ENCODE peak calls at places on chromosome 10, in four cellular contexts. O is neuronal stem cell, D is K562, X is mammary epithelial cell. M is an unnamed sample. For H3K36me3, the result is how much of the 10 kb centered on the place peaks cover.

GRCh38 chr10:133141144-133141962 is 18.7 kb upstream of the KNDC1 start:
- DNase-seq in O (no peak), D (no peak), X (no peak), M (no peak)

GRCh38 chr10:121240011-121240410 is 358.2 kb downstream of the FGFR2 start:
- DNase-seq in O (no peak), D (no peak), X (peak), M (peak)

GRCh38 chr10:87038786-87039185 is 18.7 kb downstream of the FAM25A start:
- DNase-seq in O (no peak), D (no peak), X (peak), M (no peak)

GRCh38 chr10:114022292-114022691 is 21.4 kb upstream of the ADRB1 start:
- DNase-seq in O (no peak), D (no peak), X (no peak), M (no peak)

GRCh38 chr10:86953747-86954680 is 3.4 kb downstream of the MMRN2 start:
- DNase-seq in O (no peak), D (peak), X (no peak), M (no peak)

GRCh38 chr10:124344266-124344590 is 74.5 kb downstream of the OAT start:
- DNase-seq in O (no peak), D (no peak), X (no peak), M (no peak)

GRCh38 chr10:8369666-8370065 is 315.2 kb downstream of the GATA3 start:
- DNase-seq in O (no peak), D (no peak), X (peak), M (no peak)

GRCh38 chr10:24901686-24902399 is 50.6 kb downstream of the PRTFDC1 start:
- DNase-seq in O (no peak), D (peak), X (peak), M (peak)

GRCh38 chr10:50361946-50362345 is 110.6 kb upstream of the ASAH2 start:
- DNase-seq in O (no peak), D (no peak), X (no peak), M (no peak)

GRCh38 chr10:101903827-101904520 is 60.4 kb upstream of the KCNIP2 start:
- DNase-seq in O (no peak), D (no peak), X (no peak), M (peak)

GRCh38 chr10:101031796-101032636 is 982 bp downstream of the SFXN3 start:
- DNase-seq in O (no peak), D (no peak), X (no peak), M (peak)

GRCh38 chr10:95480102-95480900 is 80.9 kb downstream of the SORBS1 start:
- DNase-seq in O (no peak), D (peak), X (no peak), M (peak)

GRCh38 chr10:118557946-118558345 is 37.5 kb downstream of the PRLHR start:
- DNase-seq in O (no peak), D (no peak), X (no peak), M (no peak)

GRCh38 chr10:61987951-61988379 is 86.5 kb downstream of the ARID5B start:
- DNase-seq in O (no peak), D (no peak), X (no peak), M (no peak)

GRCh38 chr10:118471863-118472262 is 123.6 kb downstream of the PRLHR start:
- DNase-seq in O (no peak), D (no peak), X (peak), M (no peak)

GRCh38 chr10:128087146-128087883 is 38.9 kb downstream of the MKI67 start:
- DNase-seq in O (no peak), D (no peak), X (no peak), M (no peak)

GRCh38 chr10:25130911-25131310 is 43.9 kb upstream of the GPR158 start:
- DNase-seq in O (no peak), D (no peak), X (peak), M (no peak)

GRCh38 chr10:105262666-105263065 is 621.6 kb downstream of the SORCS3 start:
- DNase-seq in O (no peak), D (no peak), X (no peak), M (no peak)

GRCh38 chr10:126375926-126376554 is 12.2 kb downstream of the ADAM12 start:
- DNase-seq in O (no peak), D (no peak), X (no peak), M (no peak)

GRCh38 chr10:52466464-52466863 is 152.4 kb downstream of the DKK1 start:
- DNase-seq in O (no peak), D (no peak), X (no peak), M (no peak)

GRCh38 chr10:88361995-88362540 is 221.1 kb downstream of the RNLS start:
- DNase-seq in O (no peak), D (no peak), X (no peak), M (no peak)

GRCh38 chr10:74949024-74949423 is 122.6 kb downstream of the KAT6B start:
- DNase-seq in O (no peak), D (no peak), X (no peak), M (no peak)

GRCh38 chr10:89367529-89367928 is 10.3 kb upstream of the IFIT1B start:
- DNase-seq in O (no peak), D (no peak), X (no peak), M (no peak)

GRCh38 chr10:82150123-82150900 is 275.3 kb downstream of the NRG3 start:
- DNase-seq in O (peak), D (no peak), X (no peak), M (no peak)

GRCh38 chr10:114548662-114549061 is 109.4 kb downstream of the ABLIM1 start:
- DNase-seq in O (peak), D (peak), X (peak), M (peak)

GRCh38 chr10:97682042-97682441 is 5.0 kb downstream of the AVPI1 start:
- DNase-seq in O (no peak), D (no peak), X (no peak), M (peak)

GRCh38 chr10:51000164-51000563 is 74.1 kb upstream of the PRKG1 start:
- DNase-seq in O (no peak), D (no peak), X (no peak), M (no peak)

GRCh38 chr10:76117949-76118348 is 686.5 kb downstream of the LRMDA start:
- DNase-seq in O (no peak), D (no peak), X (peak), M (no peak)

GRCh38 chr10:76115471-76116155 is 684.2 kb downstream of the LRMDA start:
- DNase-seq in O (no peak), D (no peak), X (peak), M (no peak)

GRCh38 chr10:76122056-76122455 is 690.6 kb downstream of the LRMDA start:
- DNase-seq in O (no peak), D (no peak), X (no peak), M (no peak)

GRCh38 chr10:76116523-76116922 is 685.1 kb downstream of the LRMDA start:
- DNase-seq in O (no peak), D (no peak), X (no peak), M (no peak)

GRCh38 chr10:76119515-76119914 is 688.1 kb downstream of the LRMDA start:
- DNase-seq in O (no peak), D (no peak), X (peak), M (no peak)
- H3K36me3 ChIP-seq in O (under half), D (under half), X (under half), M (under half)

DNA sequence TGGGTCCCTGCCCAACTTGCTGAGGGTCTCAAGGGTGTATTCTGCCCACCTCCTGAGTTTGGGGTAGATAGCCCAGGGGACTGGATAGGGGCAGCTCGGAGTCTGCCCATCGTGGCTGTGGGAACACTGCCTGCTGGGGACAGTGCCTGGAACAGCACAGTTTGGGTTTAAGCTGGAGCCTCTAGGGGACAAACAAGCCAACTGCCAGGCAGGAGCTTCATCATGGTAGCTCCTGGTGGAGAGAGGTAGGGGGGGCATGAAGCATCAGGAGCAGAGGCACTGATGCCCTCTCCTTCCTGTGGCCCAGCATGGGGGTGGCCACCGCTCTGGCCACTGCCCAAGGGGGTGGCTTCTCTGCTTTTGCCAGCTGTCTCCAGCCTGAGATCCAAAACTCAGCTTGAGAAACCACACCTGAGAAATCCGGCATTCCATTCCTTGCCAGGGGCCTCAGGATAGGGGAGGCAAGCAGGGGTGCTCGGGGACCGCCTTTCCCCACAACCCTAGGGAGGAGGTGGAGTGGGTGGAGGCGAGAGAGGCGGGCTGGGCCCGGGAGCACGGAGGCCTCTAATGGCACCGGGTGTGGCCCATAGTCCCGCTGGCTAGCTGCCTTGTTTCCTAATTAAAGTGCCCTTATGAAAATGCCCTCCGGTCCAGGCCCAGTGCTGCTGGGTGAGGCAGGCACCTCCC is 47.6 kb downstream of the UNC5B start:
- DNase-seq in O (no peak), D (no peak), X (peak), M (peak)
- H3K9ac ChIP-seq in O (no peak), D (no peak), X (no peak), M (peak)

DNA sequence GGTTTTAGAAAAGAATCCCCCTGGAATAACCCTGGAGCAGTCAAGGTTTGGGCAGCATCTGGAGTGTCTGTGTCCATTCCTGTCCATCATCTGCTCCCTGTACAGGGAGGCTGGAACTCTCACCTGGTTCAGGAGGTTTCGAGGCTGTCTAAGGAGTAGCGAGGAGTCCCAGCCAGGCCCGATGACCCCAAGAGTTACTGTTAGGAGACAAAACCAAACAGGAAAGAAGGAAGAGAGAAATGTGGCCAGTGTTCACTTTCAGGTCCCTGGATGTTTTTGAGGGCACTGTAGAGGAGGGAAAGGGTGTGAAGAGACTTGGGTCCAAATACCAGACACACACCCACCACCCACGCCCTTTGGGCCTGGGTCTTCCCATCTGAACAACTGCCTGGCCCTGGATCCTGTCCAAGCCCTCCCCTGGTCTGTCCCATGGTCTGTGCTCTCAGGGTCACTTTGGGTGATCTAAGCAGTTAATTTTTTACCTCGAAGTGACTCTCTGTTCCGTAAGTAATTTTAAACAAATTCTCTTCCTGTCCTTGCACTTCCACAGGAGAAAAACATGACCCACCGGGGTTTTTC is 117.1 kb downstream of the ZMIZ1 start:
- DNase-seq in O (no peak), D (no peak), X (no peak), M (no peak)
- H3K27ac ChIP-seq in O (no peak), D (peak), X (no peak), M (peak)

DNA sequence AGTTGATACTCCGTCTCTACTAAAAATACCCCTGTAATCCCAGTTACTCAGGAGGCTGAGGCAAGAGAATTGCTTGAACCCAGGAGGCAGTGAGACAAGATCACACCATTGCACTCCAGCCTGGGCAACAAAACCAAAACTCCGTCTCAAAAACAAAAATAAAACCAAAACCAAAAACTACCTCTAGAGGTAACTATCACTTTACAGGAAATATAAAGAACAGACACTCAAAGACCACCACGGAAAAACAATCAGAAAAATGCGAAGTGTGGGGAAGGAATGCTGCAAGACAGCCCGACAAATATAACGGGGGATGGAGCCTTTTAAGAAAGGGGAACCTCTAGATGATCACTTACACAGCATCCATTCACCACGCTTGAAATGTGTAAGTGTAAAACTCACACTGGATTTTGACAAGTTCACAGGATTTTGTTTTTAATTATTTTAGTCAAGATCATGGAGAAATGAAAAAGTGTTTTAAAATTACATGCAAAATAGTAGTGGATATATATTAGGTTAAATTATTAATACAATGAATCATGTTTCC is 4.2 kb downstream of the HNRNPF start:
- DNase-seq in O (no peak), D (no peak), X (no peak), M (no peak)
- H3K36me3 ChIP-seq in O (half or more), D (half or more), X (under half), M (under half)

GRCh38 chr10:32964261-32964660 is 6.2 kb upstream of the ITGB1 start:
- DNase-seq in O (no peak), D (no peak), X (no peak), M (no peak)

GRCh38 chr10:32961892-32962369 is 3.9 kb upstream of the ITGB1 start:
- DNase-seq in O (no peak), D (peak), X (peak), M (no peak)

GRCh38 chr10:32961343-32961891 is 3.4 kb upstream of the ITGB1 start:
- DNase-seq in O (no peak), D (no peak), X (no peak), M (no peak)

GRCh38 chr10:32962541-32962940 is 4.5 kb upstream of the ITGB1 start:
- DNase-seq in O (no peak), D (peak), X (no peak), M (no peak)

DNA sequence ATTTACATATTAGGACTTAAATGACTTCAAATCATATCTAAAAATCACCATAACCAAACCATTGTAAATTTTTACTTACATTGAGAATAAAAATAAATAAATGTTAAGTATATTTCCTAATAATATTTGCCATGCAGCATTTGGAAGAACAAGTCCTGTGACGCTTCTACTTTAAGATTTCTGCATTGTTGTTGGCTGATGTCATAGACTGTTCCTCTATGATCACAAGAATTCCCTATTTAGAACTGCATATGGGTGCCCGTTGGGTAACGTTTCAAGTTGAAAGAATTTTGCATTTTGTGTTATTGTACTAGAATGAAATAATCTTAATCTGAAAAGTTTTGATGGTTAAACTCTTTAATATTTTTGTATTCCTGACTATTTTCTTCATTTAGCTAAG is 5.1 kb upstream of the ITGB1 start:
- DNase-seq in O (no peak), D (no peak), X (peak), M (no peak)
- H3K9ac ChIP-seq in O (no peak), D (peak), X (peak), M (no peak)

GRCh38 chr10:70038926-70039325 is 13.7 kb upstream of the MACROH2A2 start:
- DNase-seq in O (no peak), D (no peak), X (no peak), M (no peak)
- H3K27ac ChIP-seq in O (no peak), D (no peak), X (no peak), M (no peak)

GRCh38 chr10:103083977-103084320 is 109.1 kb downstream of the NT5C2 start:
- DNase-seq in O (no peak), D (no peak), X (no peak), M (no peak)

GRCh38 chr10:103083266-103083976 is 109.7 kb downstream of the NT5C2 start:
- DNase-seq in O (no peak), D (no peak), X (no peak), M (no peak)

GRCh38 chr10:103086261-103086660 is 106.8 kb downstream of the NT5C2 start:
- DNase-seq in O (no peak), D (no peak), X (no peak), M (no peak)

GRCh38 chr10:103089493-103089892 is 103.6 kb downstream of the NT5C2 start:
- DNase-seq in O (no peak), D (no peak), X (no peak), M (no peak)

GRCh38 chr10:103086799-103087198 is 106.3 kb downstream of the NT5C2 start:
- DNase-seq in O (no peak), D (no peak), X (no peak), M (no peak)
- H3K36me3 ChIP-seq in O (half or more), D (half or more), X (under half), M (under half)

GRCh38 chr10:21087476-21087875 is 190.4 kb upstream of the NEBL start:
- DNase-seq in O (no peak), D (no peak), X (no peak), M (no peak)
- H3K9ac ChIP-seq in O (no peak), D (no peak), X (no peak), M (no peak)